ENCODE peak calls at places on chromosomes 4 and X, in seven cellular contexts. One of them, this sample, is unnamed.

GRCh38 chr4:87057835-87058234 is 123.0 kb downstream of the AFF1 start:
- DNase-seq in tibial artery: no peak
- DNase-seq in left ventricle myocardium inferior: no peak
- DNase-seq in H9: no peak
- DNase-seq in RWPE1: no peak
- DNase-seq in fibroblast of lung: peak; percentile 53
- DNase-seq in pancreas: no peak
- DNase-seq in this sample: no peak

GRCh38 chrX:119885554-119886428 is 9.9 kb upstream of the AKAP14 start:
- DNase-seq in H9: no peak
- DNase-seq in left ventricle myocardium inferior: no peak
- DNase-seq in pancreas: no peak
- DNase-seq in fibroblast of lung: peak; percentile 45
- DNase-seq in tibial artery: no peak
- DNase-seq in RWPE1: no peak
- DNase-seq in this sample: no peak

GRCh38 chr4:73679836-73680235 is 59.6 kb upstream of the RASSF6 start:
- DNase-seq in pancreas: no peak
- DNase-seq in H9: no peak
- DNase-seq in tibial artery: no peak
- DNase-seq in RWPE1: peak; percentile 51
- DNase-seq in left ventricle myocardium inferior: no peak
- DNase-seq in fibroblast of lung: peak; percentile 34
- DNase-seq in this sample: no peak

GRCh38 chr4:108477527-108478108 is 142.8 kb upstream of the RPL34 start:
- DNase-seq in RWPE1: no peak
- DNase-seq in fibroblast of lung: no peak
- DNase-seq in tibial artery: no peak
- DNase-seq in left ventricle myocardium inferior: no peak
- DNase-seq in H9: no peak
- DNase-seq in pancreas: no peak
- DNase-seq in this sample: no peak

GRCh38 chr4:159158083-159158617 is 55.3 kb downstream of the RAPGEF2 start:
- DNase-seq in H9: no peak
- DNase-seq in tibial artery: no peak
- DNase-seq in RWPE1: no peak
- DNase-seq in left ventricle myocardium inferior: no peak
- DNase-seq in fibroblast of lung: no peak
- DNase-seq in pancreas: no peak
- DNase-seq in this sample: no peak

GRCh38 chr4:89469930-89470375 is 162.4 kb upstream of the GPRIN3 start:
- DNase-seq in pancreas: no peak
- DNase-seq in RWPE1: peak; percentile 35
- DNase-seq in fibroblast of lung: peak; percentile 97
- DNase-seq in tibial artery: no peak
- DNase-seq in H9: no peak
- DNase-seq in left ventricle myocardium inferior: no peak
- DNase-seq in this sample: no peak

GRCh38 chr4:151436093-151436518 is 27.1 kb downstream of the FHIP1A start:
- DNase-seq in pancreas: no peak
- DNase-seq in tibial artery: no peak
- DNase-seq in RWPE1: no peak
- DNase-seq in left ventricle myocardium inferior: no peak
- DNase-seq in H9: no peak
- DNase-seq in fibroblast of lung: no peak
- DNase-seq in this sample: no peak

GRCh38 chr4:10727140-10727880 is 42.7 kb upstream of the CLNK start:
- DNase-seq in tibial artery: no peak
- DNase-seq in pancreas: no peak
- DNase-seq in RWPE1: no peak
- DNase-seq in H9: no peak
- DNase-seq in fibroblast of lung: no peak
- DNase-seq in left ventricle myocardium inferior: no peak
- DNase-seq in this sample: no peak

GRCh38 chr4:86358176-86358701 is 1.6 kb downstream of the MAPK10 start:
- DNase-seq in left ventricle myocardium inferior: no peak
- DNase-seq in tibial artery: no peak
- DNase-seq in fibroblast of lung: peak; percentile 70
- DNase-seq in pancreas: no peak
- DNase-seq in RWPE1: no peak
- DNase-seq in H9: no peak
- DNase-seq in this sample: no peak

GRCh38 chr4:61068745-61069144 is 131.4 kb upstream of the ADGRL3 start:
- DNase-seq in left ventricle myocardium inferior: no peak
- DNase-seq in fibroblast of lung: peak; percentile 63
- DNase-seq in RWPE1: peak; percentile 1
- DNase-seq in tibial artery: no peak
- DNase-seq in pancreas: no peak
- DNase-seq in H9: no peak
- DNase-seq in this sample: no peak

GRCh38 chr4:184356366-184356765 is 118.0 kb downstream of the IRF2 start:
- DNase-seq in tibial artery: no peak
- DNase-seq in pancreas: no peak
- DNase-seq in left ventricle myocardium inferior: no peak
- DNase-seq in fibroblast of lung: no peak
- DNase-seq in RWPE1: no peak
- DNase-seq in H9: peak; percentile 8
- DNase-seq in this sample: no peak

GRCh38 chr4:87150498-87151261 is 69.7 kb downstream of the KLHL8 start:
- DNase-seq in left ventricle myocardium inferior: no peak
- DNase-seq in H9: no peak
- DNase-seq in tibial artery: no peak
- DNase-seq in pancreas: peak; percentile 29
- DNase-seq in fibroblast of lung: peak; percentile 79
- DNase-seq in RWPE1: peak; percentile 54
- DNase-seq in this sample: peak; percentile 45

GRCh38 chrX:97200454-97200853 is 316.7 kb downstream of the RPA4 start:
- DNase-seq in RWPE1: no peak
- DNase-seq in tibial artery: no peak
- DNase-seq in left ventricle myocardium inferior: no peak
- DNase-seq in pancreas: no peak
- DNase-seq in fibroblast of lung: no peak
- DNase-seq in H9: peak; percentile 72
- DNase-seq in this sample: peak; percentile 67

GRCh38 chr4:80309301-80310004 is 26.1 kb upstream of the CFAP299 start:
- DNase-seq in fibroblast of lung: peak; percentile 89
- DNase-seq in tibial artery: no peak
- DNase-seq in RWPE1: peak; percentile 79
- DNase-seq in left ventricle myocardium inferior: no peak
- DNase-seq in H9: no peak
- DNase-seq in pancreas: no peak
- DNase-seq in this sample: no peak

GRCh38 chr4:164956766-164957643 is 20.5 kb downstream of the TRIM61 start:
- DNase-seq in tibial artery: peak; percentile 79
- DNase-seq in pancreas: peak; percentile 75
- DNase-seq in H9: peak; percentile 89
- DNase-seq in fibroblast of lung: peak; percentile 73
- DNase-seq in RWPE1: peak; percentile 87
- DNase-seq in left ventricle myocardium inferior: peak; percentile 73
- DNase-seq in this sample: peak; percentile 93

GRCh38 chr4:52606766-52607165 is 52.3 kb downstream of the USP46 start:
- DNase-seq in RWPE1: no peak
- DNase-seq in pancreas: no peak
- DNase-seq in fibroblast of lung: no peak
- DNase-seq in H9: no peak
- DNase-seq in tibial artery: no peak
- DNase-seq in left ventricle myocardium inferior: no peak
- DNase-seq in this sample: no peak

GRCh38 chrX:13387656-13388421 is 68.0 kb upstream of the ATXN3L start:
- DNase-seq in fibroblast of lung: no peak
- DNase-seq in pancreas: no peak
- DNase-seq in H9: no peak
- DNase-seq in RWPE1: no peak
- DNase-seq in left ventricle myocardium inferior: no peak
- DNase-seq in tibial artery: no peak
- DNase-seq in this sample: no peak

GRCh38 chr4:157806176-157806575 is 366.6 kb downstream of the GASK1B start:
- DNase-seq in left ventricle myocardium inferior: no peak
- DNase-seq in H9: no peak
- DNase-seq in pancreas: no peak
- DNase-seq in tibial artery: no peak
- DNase-seq in RWPE1: no peak
- DNase-seq in fibroblast of lung: no peak
- DNase-seq in this sample: no peak

GRCh38 chrX:46574337-46574940 is 874 bp downstream of the CHST7 start:
- DNase-seq in fibroblast of lung: no peak
- DNase-seq in pancreas: no peak
- DNase-seq in tibial artery: no peak
- DNase-seq in RWPE1: no peak
- DNase-seq in left ventricle myocardium inferior: no peak
- DNase-seq in H9: peak; percentile 39
- DNase-seq in this sample: peak; percentile 28

GRCh38 chr4:48570646-48571220 is 80.7 kb downstream of the ZAR1 start:
- DNase-seq in RWPE1: no peak
- DNase-seq in tibial artery: no peak
- DNase-seq in fibroblast of lung: peak; percentile 44
- DNase-seq in pancreas: no peak
- DNase-seq in H9: no peak
- DNase-seq in left ventricle myocardium inferior: no peak
- DNase-seq in this sample: no peak

GRCh38 chr4:80918004-80918403 is 112.5 kb upstream of the BMP3 start:
- DNase-seq in left ventricle myocardium inferior: no peak
- DNase-seq in pancreas: no peak
- DNase-seq in RWPE1: peak; percentile 8
- DNase-seq in fibroblast of lung: peak; percentile 12
- DNase-seq in tibial artery: no peak
- DNase-seq in H9: no peak
- DNase-seq in this sample: no peak

GRCh38 chr4:21801661-21802355 is 146.8 kb downstream of the KCNIP4 start:
- DNase-seq in left ventricle myocardium inferior: no peak
- DNase-seq in fibroblast of lung: no peak
- DNase-seq in H9: no peak
- DNase-seq in RWPE1: no peak
- DNase-seq in tibial artery: no peak
- DNase-seq in pancreas: no peak
- DNase-seq in this sample: no peak

GRCh38 chr4:184937745-184938144 is 80.5 kb upstream of the HELT start:
- DNase-seq in H9: no peak
- DNase-seq in fibroblast of lung: no peak
- DNase-seq in left ventricle myocardium inferior: no peak
- DNase-seq in RWPE1: no peak
- DNase-seq in tibial artery: no peak
- DNase-seq in pancreas: no peak
- DNase-seq in this sample: peak; percentile 63

GRCh38 chr4:147863808-147864472 is 132.1 kb downstream of the ARHGAP10 start:
- DNase-seq in RWPE1: no peak
- DNase-seq in fibroblast of lung: peak; percentile 34
- DNase-seq in tibial artery: peak; percentile 80
- DNase-seq in left ventricle myocardium inferior: no peak
- DNase-seq in pancreas: no peak
- DNase-seq in H9: no peak
- DNase-seq in this sample: no peak
- H3K27ac ChIP-seq in RWPE1: no peak overlapping the region
- H3K27ac ChIP-seq in fibroblast of lung: peak overlapping the region; percentile 11
- H3K27ac ChIP-seq in tibial artery: peak overlapping the region; percentile 66
- H3K27ac ChIP-seq in left ventricle myocardium inferior: peak overlapping the region; percentile 64
- H3K27ac ChIP-seq in pancreas: no peak overlapping the region
- H3K27ac ChIP-seq in H9: no peak overlapping the region
- H3K27ac ChIP-seq in this sample: no peak overlapping the region

DNA sequence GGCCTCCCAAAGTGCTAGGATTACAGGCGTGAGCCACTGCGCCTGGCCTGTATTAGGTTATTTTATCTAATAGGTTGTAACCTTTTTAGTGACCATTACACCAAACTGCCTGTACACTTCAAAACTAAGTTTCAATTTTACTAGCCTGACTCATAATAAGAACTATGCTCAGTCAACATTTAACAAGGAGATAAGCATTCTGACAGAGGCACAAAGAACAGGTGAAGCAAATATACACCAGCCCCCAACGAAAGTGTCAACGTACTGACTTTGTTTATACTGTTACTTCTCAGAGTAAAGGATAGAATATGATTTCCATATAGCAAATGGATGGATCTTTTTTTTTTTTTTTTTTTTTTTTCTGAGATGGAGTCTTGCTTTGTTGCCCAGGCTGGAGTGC is 62.8 kb downstream of the SHISA3 start:
- DNase-seq in fibroblast of lung: no peak
- DNase-seq in H9: no peak
- DNase-seq in left ventricle myocardium inferior: no peak
- DNase-seq in tibial artery: no peak
- DNase-seq in RWPE1: no peak
- DNase-seq in pancreas: peak; percentile 47
- DNase-seq in this sample: no peak
- H3K27ac ChIP-seq in fibroblast of lung: no peak overlapping the region
- H3K27ac ChIP-seq in H9: no peak overlapping the region
- H3K27ac ChIP-seq in left ventricle myocardium inferior: no peak overlapping the region
- H3K27ac ChIP-seq in tibial artery: no peak overlapping the region
- H3K27ac ChIP-seq in RWPE1: no peak overlapping the region
- H3K27ac ChIP-seq in pancreas: peak overlapping the region; percentile 17
- H3K27ac ChIP-seq in this sample: no peak overlapping the region

GRCh38 chr4:7288751-7289523 is 96.6 kb downstream of the SORCS2 start:
- DNase-seq in H9: no peak
- DNase-seq in RWPE1: no peak
- DNase-seq in left ventricle myocardium inferior: no peak
- DNase-seq in tibial artery: no peak
- DNase-seq in fibroblast of lung: no peak
- DNase-seq in pancreas: no peak
- DNase-seq in this sample: no peak

GRCh38 chr4:7293703-7294102 is 101.4 kb downstream of the SORCS2 start:
- DNase-seq in RWPE1: no peak
- DNase-seq in fibroblast of lung: no peak
- DNase-seq in left ventricle myocardium inferior: no peak
- DNase-seq in tibial artery: no peak
- DNase-seq in H9: no peak
- DNase-seq in pancreas: no peak
- DNase-seq in this sample: no peak

GRCh38 chr4:7294176-7294756 is 101.9 kb downstream of the SORCS2 start:
- DNase-seq in fibroblast of lung: no peak
- DNase-seq in H9: no peak
- DNase-seq in RWPE1: no peak
- DNase-seq in tibial artery: no peak
- DNase-seq in left ventricle myocardium inferior: no peak
- DNase-seq in pancreas: no peak
- DNase-seq in this sample: no peak

GRCh38 chr4:7289619-7290018 is 97.3 kb downstream of the SORCS2 start:
- DNase-seq in left ventricle myocardium inferior: no peak
- DNase-seq in H9: no peak
- DNase-seq in RWPE1: no peak
- DNase-seq in pancreas: no peak
- DNase-seq in fibroblast of lung: no peak
- DNase-seq in tibial artery: no peak
- DNase-seq in this sample: no peak

GRCh38 chr4:7291372-7292135 is 99.2 kb downstream of the SORCS2 start:
- DNase-seq in RWPE1: no peak
- DNase-seq in pancreas: no peak
- DNase-seq in H9: no peak
- DNase-seq in tibial artery: peak; percentile 89
- DNase-seq in fibroblast of lung: no peak
- DNase-seq in left ventricle myocardium inferior: peak; percentile 71
- DNase-seq in this sample: no peak
- H3K27ac ChIP-seq in RWPE1: no peak overlapping the region
- H3K27ac ChIP-seq in pancreas: no peak overlapping the region
- H3K27ac ChIP-seq in H9: no peak overlapping the region
- H3K27ac ChIP-seq in tibial artery: no peak overlapping the region
- H3K27ac ChIP-seq in fibroblast of lung: no peak overlapping the region
- H3K27ac ChIP-seq in left ventricle myocardium inferior: peak overlapping the region; percentile 72
- H3K27ac ChIP-seq in this sample: peak overlapping the region; percentile 14

DNA sequence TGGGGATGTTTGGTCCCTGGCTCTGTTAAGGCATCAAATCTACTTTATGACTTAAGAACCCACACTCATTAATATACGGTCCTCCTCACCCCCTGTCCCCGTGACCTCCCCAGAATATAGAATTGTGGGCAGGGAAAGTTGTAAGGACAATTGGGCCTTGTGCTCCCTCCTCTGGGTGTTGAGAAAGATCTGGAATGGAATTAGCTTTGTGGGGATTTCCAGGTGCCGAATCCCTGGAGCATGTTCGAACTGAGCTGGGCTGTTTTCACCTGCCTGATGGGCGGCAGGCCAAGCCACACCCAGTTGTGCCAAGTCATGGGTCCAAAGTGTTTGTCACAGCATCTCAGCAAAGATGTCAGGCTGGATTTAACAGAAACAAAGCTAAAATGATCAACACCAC is 349.3 kb upstream of the KLF3 start:
- DNase-seq in RWPE1: peak; percentile 69
- DNase-seq in pancreas: peak; percentile 74
- DNase-seq in left ventricle myocardium inferior: no peak
- DNase-seq in H9: no peak
- DNase-seq in tibial artery: no peak
- DNase-seq in fibroblast of lung: no peak
- DNase-seq in this sample: no peak
- H3K27ac ChIP-seq in RWPE1: peak overlapping the region; percentile 92
- H3K27ac ChIP-seq in pancreas: no peak overlapping the region
- H3K27ac ChIP-seq in left ventricle myocardium inferior: no peak overlapping the region
- H3K27ac ChIP-seq in H9: no peak overlapping the region
- H3K27ac ChIP-seq in tibial artery: no peak overlapping the region
- H3K27ac ChIP-seq in fibroblast of lung: no peak overlapping the region
- H3K27ac ChIP-seq in this sample: no peak overlapping the region

This sample was measured in WERI-Rb-1.